ENCODE peak calls at places on chromosomes 5 and 9, in four cellular contexts. One of them, this sample, is unnamed.

GRCh38 chr5:115530426-115530825 is 14.1 kb downstream of the FEM1C start:
- DNase-seq in HTR-8/SVneo: no peak
- DNase-seq in T-helper 2 cell: no peak
- DNase-seq in memory B cell: no peak
- DNase-seq in this sample: no peak

GRCh38 chr5:4058899-4059298 is 463.3 kb downstream of the IRX1 start:
- DNase-seq in HTR-8/SVneo: no peak
- DNase-seq in T-helper 2 cell: no peak
- DNase-seq in memory B cell: no peak
- DNase-seq in this sample: no peak

GRCh38 chr5:59786271-59786805 is 107.2 kb downstream of the PDE4D start:
- DNase-seq in HTR-8/SVneo: peak; percentile 62
- DNase-seq in T-helper 2 cell: no peak
- DNase-seq in memory B cell: no peak
- DNase-seq in this sample: peak; percentile 39

GRCh38 chr5:124030043-124030461 is 518.1 kb downstream of the CSNK1G3 start:
- DNase-seq in HTR-8/SVneo: no peak
- DNase-seq in T-helper 2 cell: no peak
- DNase-seq in memory B cell: no peak
- DNase-seq in this sample: no peak

GRCh38 chr5:110965773-110966581 is 105.5 kb upstream of the TSLP start:
- DNase-seq in HTR-8/SVneo: no peak
- DNase-seq in T-helper 2 cell: no peak
- DNase-seq in memory B cell: no peak
- DNase-seq in this sample: no peak

GRCh38 chr5:55338810-55339243 is 31.0 kb downstream of the MTREX start:
- DNase-seq in HTR-8/SVneo: no peak
- DNase-seq in T-helper 2 cell: no peak
- DNase-seq in memory B cell: peak; percentile 4
- DNase-seq in this sample: no peak

GRCh38 chr9:126401107-126401506 is 74.5 kb downstream of the MVB12B start:
- DNase-seq in HTR-8/SVneo: no peak
- DNase-seq in T-helper 2 cell: no peak
- DNase-seq in memory B cell: no peak
- DNase-seq in this sample: no peak

GRCh38 chr9:112540800-112541199 is 54.2 kb downstream of the KIAA1958 start:
- DNase-seq in HTR-8/SVneo: no peak
- DNase-seq in T-helper 2 cell: no peak
- DNase-seq in memory B cell: no peak
- DNase-seq in this sample: no peak

GRCh38 chr5:56346717-56347116 is 113.6 kb upstream of the ANKRD55 start:
- DNase-seq in HTR-8/SVneo: no peak
- DNase-seq in T-helper 2 cell: no peak
- DNase-seq in memory B cell: no peak
- DNase-seq in this sample: no peak